ENCODE peak calls at places on chromosomes 11 and 22, in five cellular contexts. K is endothelial cell of umbilical vein, F is tibial nerve, A is gastrocnemius medialis, G is heart left ventricle. B is an unnamed sample.

GRCh38 chr11:113859665-113860064 is 15.7 kb downstream of the USP28 start:
- DNase-seq in G (no peak), K (peak; percentile 24), F (no peak), A (no peak), B (no peak)

GRCh38 chr11:86162257-86162656 is 82.3 kb upstream of the EED start:
- DNase-seq in K (peak; percentile 32), A (peak; percentile 40), G (no peak), F (no peak), B (peak; percentile 30)

GRCh38 chr11:48044577-48044976 is 64.2 kb downstream of the PTPRJ start:
- DNase-seq in G (no peak), A (peak; percentile 49), K (no peak), F (no peak), B (no peak)

GRCh38 chr11:117066959-117067358 is 31.3 kb downstream of the SIK3 start:
- DNase-seq in K (no peak), A (no peak), F (no peak), G (no peak), B (no peak)

GRCh38 chr11:115670538-115671200 is 166.5 kb upstream of the CADM1 start:
- DNase-seq in G (no peak), F (no peak), A (no peak), K (no peak), B (no peak)

GRCh38 chr22:23913306-23913660 is 19.1 kb downstream of the MIF start:
- DNase-seq in K (no peak), F (no peak), A (no peak), G (no peak), B (no peak)

GRCh38 chr22:31451709-31452571 is 37.7 kb downstream of the EIF4ENIF1 start:
- DNase-seq in F (no peak), K (peak; percentile 59), A (no peak), G (no peak), B (no peak)

GRCh38 chr11:68408512-68408911 is 52.0 kb upstream of the PPP6R3 start:
- DNase-seq in F (no peak), A (no peak), K (no peak), G (no peak), B (no peak)

GRCh38 chr11:118882489-118882888 is 1.2 kb upstream of the CXCR5 start:
- DNase-seq in F (no peak), K (no peak), A (no peak), G (no peak), B (no peak)

GRCh38 chr11:86592659-86593451 is 79.6 kb downstream of the ME3 start:
- DNase-seq in F (no peak), A (peak; percentile 34), K (peak; percentile 99), G (peak; percentile 44), B (peak; percentile 64)

GRCh38 chr22:32218470-32218869 is 13.6 kb upstream of the RFPL2 start:
- DNase-seq in F (no peak), K (no peak), A (no peak), G (no peak), B (no peak)

GRCh38 chr11:124113890-124114289 is 1.4 kb upstream of the VWA5A start:
- DNase-seq in G (no peak), F (no peak), K (peak; percentile 51), A (no peak), B (no peak)

GRCh38 chr11:69013009-69013951 is at the start of gene MRGPRF:
- DNase-seq in F (peak; percentile 92), G (peak; percentile 88), K (no peak), A (peak; percentile 79), B (peak; percentile 98)

GRCh38 chr11:120131941-120132644 is 5.8 kb downstream of the TRIM29 start:
- DNase-seq in G (peak; percentile 5), K (no peak), A (no peak), F (no peak), B (peak; percentile 85)

GRCh38 chr11:35105319-35106063 is 33.5 kb upstream of the CD44 start:
- DNase-seq in F (no peak), K (no peak), G (peak; percentile 57), A (no peak), B (no peak)

GRCh38 chr22:19085233-19086043 is 36.8 kb downstream of the DGCR2 start:
- DNase-seq in A (no peak), G (no peak), F (no peak), K (peak; percentile 64), B (no peak)

GRCh38 chr11:119864836-119865235 is 135.8 kb upstream of the NECTIN1 start:
- DNase-seq in A (no peak), G (no peak), K (no peak), F (no peak), B (no peak)

GRCh38 chr11:25566298-25567200 is 765.4 kb upstream of the ANO3 start:
- DNase-seq in A (peak; percentile 14), K (no peak), G (peak; percentile 18), F (peak; percentile 46), B (no peak)

GRCh38 chr11:44577231-44577834 is 11.9 kb downstream of the CD82 start:
- DNase-seq in K (no peak), A (no peak), G (no peak), F (no peak), B (peak; percentile 51)

GRCh38 chr11:128174465-128175101 is 412.8 kb downstream of the ETS1 start:
- DNase-seq in F (no peak), A (no peak), K (no peak), G (no peak), B (no peak)

GRCh38 chr22:23893446-23893956 is 682 bp upstream of the MIF start:
- DNase-seq in K (no peak), A (no peak), F (no peak), G (no peak), B (no peak)

GRCh38 chr11:68677432-68677831 is 6.9 kb upstream of the GAL start:
- DNase-seq in K (peak; percentile 87), F (no peak), A (no peak), G (peak; percentile 38), B (no peak)

GRCh38 chr11:70892889-70893288 is 359.5 kb downstream of the SHANK2 start:
- DNase-seq in F (no peak), A (no peak), G (no peak), K (no peak), B (no peak)

GRCh38 chr11:94171693-94172440 is 43.2 kb downstream of the PANX1 start:
- DNase-seq in F (peak; percentile 32), A (no peak), G (no peak), K (peak; percentile 52), B (no peak)

GRCh38 chr11:97069160-97069559 is 679.3 kb downstream of the JRKL start:
- DNase-seq in F (no peak), G (no peak), K (no peak), A (no peak), B (no peak)

GRCh38 chr11:116826751-116827431 is 2.8 kb upstream of the APOC3 start:
- DNase-seq in G (no peak), F (no peak), K (no peak), A (no peak), B (no peak)

GRCh38 chr11:129864811-129865210 is 30.6 kb downstream of the NFRKB start:
- DNase-seq in K (no peak), G (no peak), A (no peak), F (no peak), B (no peak)

GRCh38 chr11:12167098-12167999 is 57.0 kb downstream of the MICAL2 start:
- DNase-seq in K (peak; percentile 92), F (no peak), G (peak; percentile 40), A (no peak), B (no peak)
- TF ChIP-seq POLR2A in K (peak; percentile 78), F (no peak), G (no peak), A (no peak), B (no peak)

DNA sequence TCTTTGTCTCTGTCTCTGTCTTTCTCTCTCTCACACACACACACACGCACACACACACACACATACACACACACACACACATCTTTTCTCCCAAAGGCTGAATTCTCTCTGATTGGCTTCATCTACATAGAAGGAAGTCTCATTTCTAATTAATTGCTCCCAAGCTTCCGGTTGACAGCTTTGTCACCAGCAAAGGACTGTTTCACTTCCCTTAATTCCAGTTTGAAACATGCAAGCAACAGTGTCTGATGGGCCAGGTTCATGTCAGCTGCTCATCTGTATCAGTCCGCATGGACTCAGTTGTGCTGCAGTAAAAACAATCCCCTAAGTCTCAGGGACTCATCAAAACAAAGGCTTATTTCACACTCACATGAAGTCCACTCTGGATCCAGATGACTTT is 16.2 kb upstream of the PVALB start:
- DNase-seq in K (no peak), A (no peak), G (no peak), F (no peak), B (no peak)
- H3K4me3 ChIP-seq in K (no peak overlapping the region), A (no peak overlapping the region), G (no peak overlapping the region), F (no peak overlapping the region), B (no peak overlapping the region)

GRCh38 chr11:76152741-76153608 is 53.3 kb downstream of the WNT11 start:
- DNase-seq in A (no peak), K (no peak), G (no peak), F (no peak), B (no peak)

GRCh38 chr11:76150141-76150540 is 56.2 kb downstream of the WNT11 start:
- DNase-seq in G (no peak), A (no peak), K (no peak), F (no peak), B (no peak)

GRCh38 chr11:76151561-76152085 is 54.7 kb downstream of the WNT11 start:
- DNase-seq in A (no peak), F (no peak), G (no peak), K (no peak), B (no peak)

GRCh38 chr11:76153609-76153949 is 52.7 kb downstream of the WNT11 start:
- DNase-seq in K (no peak), F (no peak), G (no peak), A (no peak), B (peak; percentile 78)

DNA sequence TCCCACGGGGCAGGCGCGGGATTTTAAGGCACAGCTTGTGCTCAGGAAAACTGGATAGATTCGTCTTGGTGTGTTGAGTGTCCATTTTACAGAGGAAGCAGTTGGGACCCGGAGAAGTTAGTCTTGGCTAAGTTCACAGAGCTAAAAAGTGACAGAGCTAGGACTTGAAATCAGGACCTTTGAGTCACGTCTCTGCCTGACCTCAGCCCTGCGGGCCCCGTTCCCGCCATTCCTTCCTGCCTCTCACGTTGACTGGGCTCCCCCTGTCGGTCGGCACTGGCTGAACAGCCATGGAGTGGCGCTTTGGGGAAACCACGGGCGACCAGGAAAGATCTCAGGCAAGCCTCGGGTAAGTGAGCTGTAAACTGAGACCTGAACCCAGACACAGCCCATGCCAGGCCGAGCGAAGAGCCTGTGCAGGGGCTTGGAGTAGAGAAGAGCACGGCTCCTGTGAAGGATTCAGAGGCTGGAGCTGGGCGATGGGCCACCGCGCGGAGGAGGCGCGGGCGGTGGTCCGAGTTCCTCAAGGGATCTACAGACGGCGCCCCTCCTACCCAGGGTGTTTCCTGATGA is 54.1 kb downstream of the WNT11 start:
- DNase-seq in A (peak; percentile 81), K (peak; percentile 77), F (peak; percentile 87), G (peak; percentile 86), B (peak; percentile 98)
- TF ChIP-seq POLR2A in A (no peak), K (no peak), F (no peak), G (no peak), B (no peak)

DNA sequence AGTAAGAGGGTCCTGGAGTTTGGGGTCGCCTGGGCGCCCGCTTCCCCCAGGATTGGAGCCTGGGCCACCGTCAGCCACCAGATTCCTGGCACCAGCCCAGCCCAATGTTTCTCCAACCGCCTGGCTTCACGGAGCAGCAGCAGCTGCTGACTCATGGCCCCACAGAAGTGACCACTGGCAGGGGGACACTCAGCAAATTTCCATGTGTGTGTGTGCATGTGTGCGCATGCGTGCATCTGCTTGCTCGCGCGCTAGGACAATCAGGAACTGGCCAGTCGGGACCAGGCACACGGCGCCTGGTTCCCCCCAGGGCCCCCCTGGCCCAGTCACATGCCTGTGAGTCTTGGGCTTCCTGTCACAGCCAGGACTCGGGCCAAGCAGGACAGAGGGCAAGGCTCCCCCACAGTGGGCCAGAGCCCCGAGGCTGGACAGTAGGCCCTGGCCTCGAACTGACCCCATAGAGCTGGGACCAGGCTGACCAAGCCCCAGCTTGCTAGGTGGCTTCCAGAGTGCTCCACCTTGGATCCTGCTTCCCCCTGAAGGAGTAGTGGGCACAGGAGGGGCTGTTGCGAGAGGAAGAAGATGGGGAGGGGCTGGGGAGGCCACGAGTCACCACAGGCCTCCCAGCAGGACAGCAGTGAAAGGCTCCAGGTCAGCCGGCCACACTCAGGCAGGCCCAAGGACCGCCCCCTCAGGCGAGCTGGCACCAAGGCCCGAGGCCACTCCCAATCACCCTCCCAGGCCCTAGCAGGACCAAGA is 3.2 kb downstream of the CTSD start:
- DNase-seq in G (peak; percentile 89), K (peak; percentile 40), A (peak; percentile 95), F (peak; percentile 66), B (peak; percentile 77)
- H3K4me3 ChIP-seq in G (peak overlapping the region; percentile 100), K (no peak overlapping the region), A (peak overlapping the region; percentile 99), F (peak overlapping the region; percentile 100), B (no peak overlapping the region)

B was measured in lower leg skin.